ENCODE peak calls at places on chromosomes 12 and 14, in seven cellular contexts. B, H, S, R, X, Q and O are unnamed samples.

GRCh38 chr12:42128327-42128726 is 16.3 kb downstream of the GXYLT1 start:
- DNase-seq in B (no peak), H (no peak), S (no peak), R (no peak), X (peak; percentile 49), Q (no peak), O (peak; percentile 46)

GRCh38 chr14:55673048-55673447 is 93.0 kb downstream of the KTN1 start:
- DNase-seq in B (no peak), H (no peak), S (no peak), R (no peak), X (no peak), Q (no peak), O (no peak)

GRCh38 chr12:78035913-78036658 is 205.4 kb downstream of the NAV3 start:
- DNase-seq in B (no peak), H (no peak), S (no peak), R (no peak), X (peak; percentile 20), Q (no peak), O (peak; percentile 34)

GRCh38 chr14:68112456-68112855 is 292.9 kb downstream of the RAD51B start:
- DNase-seq in B (no peak), H (no peak), S (no peak), R (no peak), X (no peak), Q (no peak), O (no peak)

GRCh38 chr12:13162904-13163303 is 33.6 kb upstream of the EMP1 start:
- DNase-seq in B (no peak), H (no peak), S (no peak), R (no peak), X (no peak), Q (no peak), O (no peak)

GRCh38 chr14:76862546-76863282 is 36.5 kb downstream of the LRRC74A start:
- DNase-seq in B (no peak), H (no peak), S (no peak), R (no peak), X (no peak), Q (no peak), O (no peak)

GRCh38 chr12:101957251-101957650 is 79.9 kb downstream of the DRAM1 start:
- DNase-seq in B (no peak), H (no peak), S (no peak), R (no peak), X (peak; percentile 22), Q (no peak), O (peak; percentile 4)

GRCh38 chr14:101200650-101201516 is 297.4 kb upstream of the RTL1 start:
- DNase-seq in B (no peak), H (no peak), S (no peak), R (no peak), X (no peak), Q (no peak), O (no peak)

GRCh38 chr12:113259499-113259953 is 38.3 kb downstream of the TPCN1 start:
- DNase-seq in B (no peak), H (no peak), S (no peak), R (peak; percentile 78), X (no peak), Q (no peak), O (no peak)

GRCh38 chr14:61503167-61503801 is 181.9 kb downstream of the PRKCH start:
- DNase-seq in B (no peak), H (no peak), S (no peak), R (no peak), X (peak; percentile 66), Q (no peak), O (peak; percentile 33)

GRCh38 chr14:92927396-92928257 is 4.7 kb downstream of the CHGA start:
- DNase-seq in B (no peak), H (no peak), S (no peak), R (no peak), X (no peak), Q (no peak), O (no peak)

GRCh38 chr12:19402743-19403400 is 36.4 kb upstream of the AEBP2 start:
- DNase-seq in B (peak; percentile 39), H (peak; percentile 31), S (no peak), R (no peak), X (peak; percentile 43), Q (peak; percentile 52), O (peak; percentile 63)

GRCh38 chr14:102805454-102805891 is 28.2 kb downstream of the TRAF3 start:
- DNase-seq in B (peak; percentile 44), H (no peak), S (no peak), R (no peak), X (peak; percentile 76), Q (no peak), O (peak; percentile 70)

GRCh38 chr12:57124259-57124877 is 3.9 kb upstream of the LRP1 start:
- DNase-seq in B (peak; percentile 83), H (no peak), S (peak; percentile 67), R (peak; percentile 77), X (no peak), Q (peak; percentile 86), O (peak; percentile 69)

GRCh38 chr12:93591137-93591868 is 18.8 kb downstream of the SOCS2 start:
- DNase-seq in B (peak; percentile 61), H (peak; percentile 54), S (peak; percentile 55), R (no peak), X (peak; percentile 87), Q (peak; percentile 9), O (peak; percentile 87)

GRCh38 chr14:99606359-99606758 is 2.4 kb upstream of the CCDC85C start:
- DNase-seq in B (peak; percentile 69), H (no peak), S (no peak), R (no peak), X (no peak), Q (no peak), O (no peak)

GRCh38 chr12:32252199-32253073 is 145.8 kb downstream of the BICD1 start:
- DNase-seq in B (no peak), H (no peak), S (no peak), R (peak; percentile 93), X (no peak), Q (no peak), O (no peak)

GRCh38 chr14:63178912-63179311 is 25.3 kb upstream of the RHOJ start:
- DNase-seq in B (no peak), H (no peak), S (peak; percentile 68), R (no peak), X (peak; percentile 99), Q (no peak), O (peak; percentile 46)

GRCh38 chr12:54853933-54854538 is at the start of gene MUCL1:
- DNase-seq in B (peak; percentile 73), H (peak; percentile 52), S (peak; percentile 74), R (peak; percentile 79), X (peak; percentile 26), Q (peak; percentile 88), O (peak; percentile 57)

GRCh38 chr12:119808441-119808840 is 68.7 kb downstream of the CIT start:
- DNase-seq in B (no peak), H (no peak), S (peak; percentile 46), R (no peak), X (no peak), Q (no peak), O (peak; percentile 32)

GRCh38 chr14:31934767-31935266 is 142.3 kb upstream of the ARHGAP5 start:
- DNase-seq in B (peak; percentile 79), H (no peak), S (peak; percentile 44), R (peak; percentile 78), X (peak; percentile 48), Q (peak; percentile 71), O (peak; percentile 41)

GRCh38 chr12:50934371-50934851 is 17.9 kb upstream of the HIGD1C start:
- DNase-seq in B (no peak), H (peak; percentile 34), S (no peak), R (no peak), X (no peak), Q (no peak), O (no peak)